ENCODE peak calls at places on chromosome 2, in four cellular contexts. T is A549, G is K562, E is ovary. P is an unnamed sample.

GRCh38 chr2:173947131-173947530 is 18.0 kb downstream of the SP3 start:
- DNase-seq in G (no peak), E (no peak), T (no peak), P (no peak)

GRCh38 chr2:46490521-46491141 is 11.3 kb downstream of the TMEM247 start:
- DNase-seq in T (no peak), G (no peak), E (peak; percentile 69), P (peak; percentile 49)

GRCh38 chr2:225025917-225026571 is 16.2 kb downstream of the DOCK10 start:
- DNase-seq in G (no peak), T (peak; percentile 30), E (no peak), P (no peak)

GRCh38 chr2:34030273-34030672 is 431.2 kb upstream of the FAM98A start:
- DNase-seq in E (no peak), G (no peak), T (no peak), P (no peak)

GRCh38 chr2:31193066-31193396 is 24.3 kb downstream of the CAPN14 start:
- DNase-seq in T (no peak), E (no peak), G (peak; percentile 29), P (no peak)

GRCh38 chr2:30278419-30278818 is 47.1 kb downstream of the LBH start:
- DNase-seq in G (no peak), T (no peak), E (no peak), P (no peak)

GRCh38 chr2:55482186-55482945 is 37.2 kb upstream of the CFAP36 start:
- DNase-seq in E (no peak), T (peak; percentile 71), G (peak; percentile 24), P (no peak)

GRCh38 chr2:71933467-71934319 is 214.0 kb downstream of the CYP26B1 start:
- DNase-seq in T (peak; percentile 69), E (no peak), G (no peak), P (no peak)

GRCh38 chr2:28377984-28378678 is 14.5 kb upstream of the FOSL2 start:
- DNase-seq in T (no peak), E (no peak), G (no peak), P (no peak)

GRCh38 chr2:128374001-128374710 is 55.5 kb upstream of the HS6ST1 start:
- DNase-seq in G (no peak), T (no peak), E (no peak), P (no peak)

GRCh38 chr2:175463639-175464310 is 282.3 kb upstream of the ATP5MC3 start:
- DNase-seq in T (no peak), G (no peak), E (no peak), P (no peak)

GRCh38 chr2:133871810-133872209 is 303.5 kb upstream of the NCKAP5 start:
- DNase-seq in G (no peak), E (no peak), T (no peak), P (no peak)

GRCh38 chr2:137117385-137117784 is 352.0 kb downstream of the THSD7B start:
- DNase-seq in T (no peak), E (no peak), G (no peak), P (no peak)

GRCh38 chr2:157302492-157303099 is 23.0 kb downstream of the ERMN start:
- DNase-seq in E (no peak), T (peak; percentile 44), G (peak; percentile 76), P (no peak)

GRCh38 chr2:222160944-222161343 is 137.9 kb downstream of the PAX3 start:
- DNase-seq in E (no peak), T (no peak), G (no peak), P (no peak)

DNA sequence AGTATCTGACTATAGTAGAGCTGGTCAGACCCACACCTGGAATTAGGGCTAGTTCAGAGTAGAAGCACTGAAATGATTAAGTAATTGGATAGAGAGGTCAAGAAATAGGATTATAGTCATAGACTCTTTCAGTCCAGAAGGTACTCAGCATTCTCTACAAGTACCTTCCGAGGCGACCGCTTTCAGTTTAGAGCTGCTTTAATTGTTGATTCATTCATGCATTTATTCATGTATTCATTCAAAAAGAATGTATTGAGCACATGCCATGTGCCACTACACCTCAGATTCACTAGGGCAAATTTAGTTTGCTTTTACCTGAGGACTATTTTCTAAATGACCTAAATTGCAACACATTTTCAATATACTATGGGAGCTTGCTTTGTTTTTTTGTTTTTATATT is 48.7 kb downstream of the CRIM1 start:
- DNase-seq in T (peak; percentile 82), G (no peak), E (no peak), P (no peak)
- H3K27ac ChIP-seq in T (peak overlapping the region; percentile 88), G (no peak overlapping the region), E (no peak overlapping the region), P (no peak overlapping the region)

GRCh38 chr2:239717319-239717675 is 307.8 kb downstream of the NDUFA10 start:
- DNase-seq in G (no peak), E (no peak), T (no peak), P (no peak)

GRCh38 chr2:239715606-239716005 is 309.5 kb downstream of the NDUFA10 start:
- DNase-seq in G (no peak), E (no peak), T (no peak), P (no peak)

GRCh38 chr2:239716009-239716408 is 309.1 kb downstream of the NDUFA10 start:
- DNase-seq in E (no peak), T (no peak), G (no peak), P (no peak)

GRCh38 chr2:239717706-239718105 is 307.4 kb downstream of the NDUFA10 start:
- DNase-seq in G (no peak), T (no peak), E (no peak), P (no peak)

DNA sequence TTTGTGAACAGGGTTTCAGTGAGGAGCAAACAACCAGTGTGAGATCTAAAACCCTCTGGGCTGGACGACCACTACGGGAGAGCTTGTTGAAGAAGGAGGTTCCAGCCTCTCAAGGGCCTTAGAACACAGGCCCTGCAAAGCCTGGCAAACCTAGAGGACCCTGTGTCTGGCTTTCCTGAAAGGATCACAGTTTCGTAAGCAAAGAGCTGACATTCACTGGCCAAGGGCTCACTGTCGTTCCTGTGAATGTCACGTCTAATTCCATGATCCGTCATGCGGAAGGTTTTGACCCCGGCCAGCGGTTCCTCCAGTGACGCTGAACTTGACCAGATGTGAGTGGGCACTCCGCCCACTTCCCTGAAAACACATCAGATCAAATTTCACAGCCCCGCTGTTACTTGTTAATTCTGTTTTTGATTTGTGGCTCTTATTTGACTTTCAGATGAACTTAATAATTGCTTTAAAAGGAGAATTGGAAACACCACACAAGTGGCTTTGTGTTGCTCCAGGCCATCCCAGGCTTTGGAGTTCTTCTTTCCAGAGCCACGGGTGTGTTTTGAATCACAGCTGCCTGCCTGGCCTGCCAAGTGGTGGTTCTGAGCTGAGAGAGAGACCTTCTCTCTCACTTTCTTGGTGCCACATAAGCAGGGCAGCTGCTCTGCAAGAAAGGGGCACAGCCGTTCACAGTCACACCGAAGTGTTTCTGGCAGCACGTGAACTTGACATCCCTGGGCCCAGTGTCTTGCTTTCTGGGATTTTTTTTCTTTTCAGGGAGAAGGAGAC is 308.4 kb downstream of the NDUFA10 start:
- DNase-seq in G (no peak), T (no peak), E (no peak), P (peak; percentile 59)
- TF ChIP-seq EP300 in G (no peak), T (no peak), E (no peak), P (no peak)

GRCh38 chr2:149740490-149740889 is 152.9 kb upstream of the MMADHC start:
- DNase-seq in E (no peak), G (no peak), T (no peak), P (no peak)
- H3K27ac ChIP-seq in E (no peak overlapping the region), G (no peak overlapping the region), T (peak overlapping the region; percentile 24), P (no peak overlapping the region)

DNA sequence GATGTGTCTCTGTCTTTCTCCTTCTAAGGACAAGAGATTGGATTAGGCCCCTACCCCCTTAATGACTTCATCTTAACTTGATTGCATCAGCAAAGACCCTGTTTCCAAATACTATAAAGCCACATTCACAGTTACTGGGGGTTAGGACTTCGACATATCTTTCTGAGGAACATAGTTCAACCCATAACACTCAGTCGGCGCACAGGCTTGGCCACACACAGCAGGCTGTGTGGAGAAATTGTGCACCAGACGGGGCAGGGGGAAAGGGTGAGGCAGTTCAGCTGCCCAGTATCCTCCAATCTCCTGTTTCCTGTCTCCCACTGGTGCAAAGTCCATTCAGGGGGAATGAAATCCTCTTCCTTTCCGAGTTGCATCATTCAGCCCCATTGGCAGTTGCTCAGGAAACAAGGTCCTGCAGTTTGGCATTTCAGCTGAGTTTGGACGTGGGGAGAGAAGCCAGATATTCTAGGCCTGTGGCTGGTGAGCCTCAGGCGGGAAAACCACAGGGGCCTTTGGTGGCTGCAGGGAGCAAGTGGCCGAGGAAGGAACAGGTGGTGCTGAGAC is 9.4 kb upstream of the RAPGEF4 start:
- DNase-seq in E (no peak), G (no peak), T (peak; percentile 43), P (no peak)
- TF ChIP-seq EP300 in E (no peak), G (no peak), T (no peak), P (no peak)

GRCh38 chr2:85549095-85549494 is 10.1 kb downstream of the MAT2A start:
- DNase-seq in G (no peak), E (no peak), T (no peak), P (no peak)

GRCh38 chr2:85548608-85548900 is 9.6 kb downstream of the MAT2A start:
- DNase-seq in G (no peak), T (no peak), E (no peak), P (no peak)

GRCh38 chr2:85551698-85552678 is 9.3 kb downstream of the GGCX start:
- DNase-seq in G (peak; percentile 88), E (peak; percentile 82), T (peak; percentile 87), P (peak; percentile 93)

GRCh38 chr2:85549826-85550225 is 10.9 kb downstream of the MAT2A start:
- DNase-seq in G (no peak), E (no peak), T (no peak), P (no peak)

GRCh38 chr2:85550476-85550875 is 10.8 kb downstream of the GGCX start:
- DNase-seq in T (no peak), G (no peak), E (no peak), P (no peak)
- H3K27ac ChIP-seq in T (peak overlapping the region; percentile 23), G (no peak overlapping the region), E (no peak overlapping the region), P (no peak overlapping the region)